ENCODE peak calls at places on chromosomes 13 and 19, in four cellular contexts. One of them, this sample, is unnamed.

GRCh38 chr13:111281751-111282311 is 38.6 kb upstream of the TEX29 start:
- DNase-seq in upper lobe of right lung: no peak
- DNase-seq in body of pancreas: peak
- DNase-seq in IMR-90: peak
- DNase-seq in this sample: no peak

GRCh38 chr13:40082644-40083043 is 427.2 kb downstream of the COG6 start:
- DNase-seq in upper lobe of right lung: no peak
- DNase-seq in body of pancreas: peak
- DNase-seq in IMR-90: no peak
- DNase-seq in this sample: no peak

GRCh38 chr19:49741210-49741844 is 21.8 kb downstream of the TSKS start:
- DNase-seq in upper lobe of right lung: no peak
- DNase-seq in body of pancreas: no peak
- DNase-seq in IMR-90: peak
- DNase-seq in this sample: no peak

GRCh38 chr19:11480081-11480926 is 542 bp downstream of the ELAVL3 start:
- DNase-seq in upper lobe of right lung: no peak
- DNase-seq in body of pancreas: no peak
- DNase-seq in IMR-90: no peak
- DNase-seq in this sample: no peak

GRCh38 chr19:1073956-1074511 is 7.1 kb downstream of the ARHGAP45 start:
- DNase-seq in upper lobe of right lung: no peak
- DNase-seq in body of pancreas: no peak
- DNase-seq in IMR-90: no peak
- DNase-seq in this sample: peak

GRCh38 chr19:30111051-30111450 is 169.0 kb downstream of the URI1 start:
- DNase-seq in upper lobe of right lung: no peak
- DNase-seq in body of pancreas: no peak
- DNase-seq in IMR-90: no peak
- DNase-seq in this sample: no peak

GRCh38 chr13:99658266-99658991 is 157.2 kb downstream of the TM9SF2 start:
- DNase-seq in upper lobe of right lung: peak
- DNase-seq in body of pancreas: peak
- DNase-seq in IMR-90: peak
- DNase-seq in this sample: no peak

GRCh38 chr13:37175996-37176395 is 70.5 kb upstream of the CSNK1A1L start:
- DNase-seq in upper lobe of right lung: no peak
- DNase-seq in body of pancreas: no peak
- DNase-seq in IMR-90: peak
- DNase-seq in this sample: no peak

GRCh38 chr19:40380199-40381037 is 9.6 kb downstream of the HIPK4 start:
- DNase-seq in upper lobe of right lung: no peak
- DNase-seq in body of pancreas: no peak
- DNase-seq in IMR-90: no peak
- DNase-seq in this sample: no peak

GRCh38 chr13:46041335-46041934 is 11.1 kb downstream of the ZC3H13 start:
- DNase-seq in upper lobe of right lung: no peak
- DNase-seq in body of pancreas: no peak
- DNase-seq in IMR-90: peak
- DNase-seq in this sample: no peak

GRCh38 chr19:4043966-4044365 is 22.7 kb downstream of the ZBTB7A start:
- DNase-seq in upper lobe of right lung: no peak
- DNase-seq in body of pancreas: no peak
- DNase-seq in IMR-90: no peak
- DNase-seq in this sample: no peak

GRCh38 chr19:40471111-40471510 is 4.3 kb downstream of the SPTBN4 start:
- DNase-seq in upper lobe of right lung: no peak
- DNase-seq in body of pancreas: no peak
- DNase-seq in IMR-90: no peak
- DNase-seq in this sample: no peak

GRCh38 chr13:21749410-21749809 is 78.5 kb downstream of the FGF9 start:
- DNase-seq in upper lobe of right lung: no peak
- DNase-seq in body of pancreas: no peak
- DNase-seq in IMR-90: peak
- DNase-seq in this sample: no peak

GRCh38 chr19:45123440-45123850 is 30.5 kb downstream of the PPP1R37 start:
- DNase-seq in upper lobe of right lung: no peak
- DNase-seq in body of pancreas: no peak
- DNase-seq in IMR-90: no peak
- DNase-seq in this sample: no peak

GRCh38 chr13:69109891-69110525 is 997.6 kb upstream of the ATXN8OS start:
- DNase-seq in upper lobe of right lung: no peak
- DNase-seq in body of pancreas: no peak
- DNase-seq in IMR-90: no peak
- DNase-seq in this sample: no peak

GRCh38 chr13:26721251-26721939 is 39.2 kb downstream of the GPR12 start:
- DNase-seq in upper lobe of right lung: peak
- DNase-seq in body of pancreas: no peak
- DNase-seq in IMR-90: no peak
- DNase-seq in this sample: no peak

GRCh38 chr13:110853235-110853721 is 61.6 kb downstream of the ANKRD10 start:
- DNase-seq in upper lobe of right lung: no peak
- DNase-seq in body of pancreas: no peak
- DNase-seq in IMR-90: no peak
- DNase-seq in this sample: no peak

DNA sequence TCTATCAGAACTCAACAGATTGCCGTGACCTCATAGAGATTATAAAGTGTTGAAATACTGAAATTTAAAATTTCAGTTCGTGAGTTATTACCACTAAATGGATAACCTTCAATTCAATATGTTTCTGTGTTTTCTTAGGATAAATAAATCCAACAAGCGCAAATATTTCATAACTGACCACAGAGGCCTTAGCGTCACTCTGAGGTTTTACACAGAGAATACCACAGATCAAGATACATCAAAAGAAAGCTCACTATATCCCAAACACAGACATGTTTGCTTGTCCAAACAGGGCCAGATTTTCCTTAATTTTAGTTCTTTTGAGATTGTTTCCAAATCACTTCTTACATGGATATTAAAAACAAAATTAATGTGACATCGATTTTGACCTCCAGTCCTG is 235.8 kb downstream of the EFNB2 start:
- DNase-seq in upper lobe of right lung: no peak
- DNase-seq in body of pancreas: no peak
- DNase-seq in IMR-90: no peak
- DNase-seq in this sample: no peak
- TF ChIP-seq CTCF in upper lobe of right lung: no peak
- TF ChIP-seq CTCF in body of pancreas: no peak
- TF ChIP-seq CTCF in IMR-90: no peak
- TF ChIP-seq CTCF in this sample: no peak

GRCh38 chr13:32852568-32852967 is 163.7 kb upstream of the KL start:
- DNase-seq in upper lobe of right lung: no peak
- DNase-seq in body of pancreas: no peak
- DNase-seq in IMR-90: peak
- DNase-seq in this sample: no peak

GRCh38 chr13:32850311-32851052 is 165.7 kb upstream of the KL start:
- DNase-seq in upper lobe of right lung: no peak
- DNase-seq in body of pancreas: no peak
- DNase-seq in IMR-90: no peak
- DNase-seq in this sample: no peak

GRCh38 chr13:32846556-32846955 is 169.7 kb upstream of the KL start:
- DNase-seq in upper lobe of right lung: no peak
- DNase-seq in body of pancreas: no peak
- DNase-seq in IMR-90: no peak
- DNase-seq in this sample: no peak

GRCh38 chr13:32849369-32849768 is 166.9 kb upstream of the KL start:
- DNase-seq in upper lobe of right lung: no peak
- DNase-seq in body of pancreas: no peak
- DNase-seq in IMR-90: no peak
- DNase-seq in this sample: no peak

GRCh38 chr13:32851083-32852064 is 164.8 kb upstream of the KL start:
- DNase-seq in upper lobe of right lung: no peak
- DNase-seq in body of pancreas: no peak
- DNase-seq in IMR-90: no peak
- DNase-seq in this sample: no peak
- TF ChIP-seq CTCF in upper lobe of right lung: no peak
- TF ChIP-seq CTCF in body of pancreas: no peak
- TF ChIP-seq CTCF in IMR-90: no peak
- TF ChIP-seq CTCF in this sample: no peak

GRCh38 chr13:67135356-67135755 is 94.8 kb downstream of the PCDH9 start:
- DNase-seq in upper lobe of right lung: no peak
- DNase-seq in body of pancreas: no peak
- DNase-seq in IMR-90: no peak
- DNase-seq in this sample: no peak
- TF ChIP-seq CTCF in upper lobe of right lung: no peak
- TF ChIP-seq CTCF in body of pancreas: no peak
- TF ChIP-seq CTCF in IMR-90: no peak
- TF ChIP-seq CTCF in this sample: no peak

GRCh38 chr19:46372901-46373572 is 26.1 kb downstream of the PPP5C start:
- DNase-seq in upper lobe of right lung: peak
- DNase-seq in body of pancreas: peak
- DNase-seq in IMR-90: no peak
- DNase-seq in this sample: peak
- TF ChIP-seq CTCF in upper lobe of right lung: peak
- TF ChIP-seq CTCF in body of pancreas: no peak
- TF ChIP-seq CTCF in IMR-90: peak
- TF ChIP-seq CTCF in this sample: peak

GRCh38 chr13:42216422-42216735 is 55.6 kb upstream of the AKAP11 start:
- DNase-seq in upper lobe of right lung: no peak
- DNase-seq in body of pancreas: no peak
- DNase-seq in IMR-90: no peak
- DNase-seq in this sample: no peak
- TF ChIP-seq CTCF in upper lobe of right lung: no peak
- TF ChIP-seq CTCF in body of pancreas: no peak
- TF ChIP-seq CTCF in IMR-90: no peak
- TF ChIP-seq CTCF in this sample: peak

GRCh38 chr13:31161583-31162150 is at the start of gene HSPH1:
- DNase-seq in upper lobe of right lung: peak
- DNase-seq in body of pancreas: peak
- DNase-seq in IMR-90: peak
- DNase-seq in this sample: peak
- TF ChIP-seq CTCF in upper lobe of right lung: peak
- TF ChIP-seq CTCF in body of pancreas: no peak
- TF ChIP-seq CTCF in IMR-90: peak
- TF ChIP-seq CTCF in this sample: peak

DNA sequence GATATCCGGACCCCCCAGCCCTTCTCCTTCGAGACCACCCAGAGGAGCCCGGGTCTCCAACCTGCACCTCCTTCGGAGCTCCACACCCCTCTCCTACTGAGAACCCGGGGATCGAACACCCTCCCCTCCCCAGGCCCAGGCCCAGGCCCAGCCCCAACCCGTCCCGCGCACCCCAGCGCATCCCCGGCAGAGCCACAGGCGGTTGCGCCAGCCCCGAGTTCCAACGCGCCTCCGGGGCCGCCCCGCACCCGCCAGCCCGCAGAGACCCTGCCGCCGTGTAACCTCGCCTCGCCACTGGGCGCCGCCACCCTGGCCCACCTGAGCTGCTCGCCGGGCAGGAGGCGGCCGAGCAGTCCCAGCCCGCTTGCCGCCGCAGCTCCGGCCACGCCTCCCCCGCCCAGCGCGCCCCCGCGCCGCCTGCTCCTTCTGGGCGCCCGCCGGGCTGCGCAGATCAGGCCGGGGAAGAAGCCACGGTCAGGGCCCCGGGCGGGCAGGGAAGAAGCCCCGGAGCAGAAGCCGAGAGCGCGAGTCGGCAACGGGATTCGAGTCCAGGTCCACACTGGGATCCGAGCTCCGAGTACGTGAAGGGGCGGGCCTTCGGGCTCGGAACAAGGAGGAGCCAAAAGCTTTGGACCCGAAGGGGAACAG is at the start of gene MBOAT7:
- DNase-seq in upper lobe of right lung: no peak
- DNase-seq in body of pancreas: no peak
- DNase-seq in IMR-90: no peak
- DNase-seq in this sample: peak
- TF ChIP-seq CTCF in upper lobe of right lung: peak
- TF ChIP-seq CTCF in body of pancreas: no peak
- TF ChIP-seq CTCF in IMR-90: peak
- TF ChIP-seq CTCF in this sample: peak

This sample was measured in chondrocyte.